ENCODE peak calls at places on chromosome 18, in nine cellular contexts. J, V, L, R, U, E, S, X and G are unnamed samples.

GRCh38 chr18:59419386-59419785 is 60.3 kb upstream of the LMAN1 start:
- DNase-seq in J (no peak), V (no peak), L (no peak), R (peak; percentile 87), U (peak; percentile 71), E (no peak), S (no peak), X (no peak), G (no peak)

GRCh38 chr18:10437837-10438236 is 16.6 kb upstream of the APCDD1 start:
- DNase-seq in J (no peak), V (no peak), L (no peak), R (no peak), U (no peak), E (no peak), S (no peak), X (no peak), G (no peak)

GRCh38 chr18:63924551-63924950 is 16.8 kb downstream of the SERPINB10 start:
- DNase-seq in J (no peak), V (no peak), L (no peak), R (peak; percentile 31), U (peak; percentile 20), E (no peak), S (no peak), X (no peak), G (no peak)

GRCh38 chr18:28494151-28494550 is 317.2 kb upstream of the CDH2 start:
- DNase-seq in J (no peak), V (no peak), L (no peak), R (peak; percentile 67), U (peak; percentile 4), E (no peak), S (no peak), X (no peak), G (no peak)

GRCh38 chr18:63578357-63578958 is 8.7 kb upstream of the SERPINB13 start:
- DNase-seq in J (no peak), V (no peak), L (no peak), R (peak; percentile 56), U (peak; percentile 36), E (no peak), S (peak; percentile 28), X (no peak), G (peak; percentile 61)

GRCh38 chr18:13885009-13885408 is 30.3 kb downstream of the MC2R start:
- DNase-seq in J (no peak), V (no peak), L (no peak), R (no peak), U (no peak), E (no peak), S (no peak), X (no peak), G (no peak)

GRCh38 chr18:36905560-36905959 is 76.6 kb downstream of the KIAA1328 start:
- DNase-seq in J (no peak), V (no peak), L (no peak), R (no peak), U (no peak), E (no peak), S (no peak), X (no peak), G (no peak)

GRCh38 chr18:6683112-6683876 is 46.2 kb upstream of the ARHGAP28 start:
- DNase-seq in J (no peak), V (no peak), L (no peak), R (no peak), U (no peak), E (no peak), S (no peak), X (no peak), G (peak; percentile 77)

GRCh38 chr18:2570772-2571199 is 519 bp downstream of the METTL4 start:
- DNase-seq in J (peak; percentile 40), V (peak; percentile 58), L (peak; percentile 48), R (peak; percentile 82), U (peak; percentile 64), E (peak; percentile 69), S (peak; percentile 72), X (peak; percentile 75), G (peak; percentile 84)

GRCh38 chr18:2571200-2572143 is at the start of the genes METTL4 and NDC80:
- DNase-seq in J (peak; percentile 25), V (peak; percentile 82), L (peak; percentile 57), R (peak; percentile 93), U (peak; percentile 86), E (peak; percentile 88), S (peak; percentile 81), X (peak; percentile 90), G (peak; percentile 88)

GRCh38 chr18:2568605-2569004 is 2.7 kb downstream of the METTL4 start:
- DNase-seq in J (no peak), V (no peak), L (no peak), R (no peak), U (no peak), E (no peak), S (no peak), X (no peak), G (no peak)

GRCh38 chr18:2568129-2568528 is 3.2 kb downstream of the METTL4 start:
- DNase-seq in J (no peak), V (no peak), L (no peak), R (no peak), U (no peak), E (no peak), S (no peak), X (no peak), G (no peak)

GRCh38 chr18:2569338-2570207 is 1.7 kb downstream of the METTL4 start:
- DNase-seq in J (no peak), V (no peak), L (no peak), R (no peak), U (no peak), E (no peak), S (no peak), X (no peak), G (no peak)
- H3K4me3 ChIP-seq in J (peak overlapping the region; percentile 84), V (peak overlapping the region; percentile 17), L (no peak overlapping the region), R (no peak overlapping the region), U (peak overlapping the region; percentile 3), E (peak overlapping the region; percentile 97), S (no peak overlapping the region), X (no peak overlapping the region), G (no peak overlapping the region)

GRCh38 chr18:70287731-70288130 is 1.1 kb upstream of the SOCS6 start:
- DNase-seq in J (no peak), V (no peak), L (no peak), R (no peak), U (no peak), E (no peak), S (no peak), X (no peak), G (no peak)

GRCh38 chr18:70288851-70289328 is at the start of gene SOCS6:
- DNase-seq in J (no peak), V (peak; percentile 63), L (peak; percentile 21), R (peak; percentile 82), U (peak; percentile 66), E (peak; percentile 70), S (peak; percentile 31), X (peak; percentile 83), G (peak; percentile 54)

GRCh38 chr18:70288171-70288850 is 534 bp upstream of the SOCS6 start:
- DNase-seq in J (no peak), V (no peak), L (no peak), R (peak; percentile 39), U (peak; percentile 39), E (no peak), S (peak; percentile 29), X (peak; percentile 58), G (peak; percentile 50)

GRCh38 chr18:70289351-70290330 is 796 bp downstream of the SOCS6 start:
- DNase-seq in J (no peak), V (peak; percentile 62), L (no peak), R (peak; percentile 42), U (peak; percentile 31), E (peak; percentile 41), S (no peak), X (peak; percentile 59), G (peak; percentile 46)

DNA sequence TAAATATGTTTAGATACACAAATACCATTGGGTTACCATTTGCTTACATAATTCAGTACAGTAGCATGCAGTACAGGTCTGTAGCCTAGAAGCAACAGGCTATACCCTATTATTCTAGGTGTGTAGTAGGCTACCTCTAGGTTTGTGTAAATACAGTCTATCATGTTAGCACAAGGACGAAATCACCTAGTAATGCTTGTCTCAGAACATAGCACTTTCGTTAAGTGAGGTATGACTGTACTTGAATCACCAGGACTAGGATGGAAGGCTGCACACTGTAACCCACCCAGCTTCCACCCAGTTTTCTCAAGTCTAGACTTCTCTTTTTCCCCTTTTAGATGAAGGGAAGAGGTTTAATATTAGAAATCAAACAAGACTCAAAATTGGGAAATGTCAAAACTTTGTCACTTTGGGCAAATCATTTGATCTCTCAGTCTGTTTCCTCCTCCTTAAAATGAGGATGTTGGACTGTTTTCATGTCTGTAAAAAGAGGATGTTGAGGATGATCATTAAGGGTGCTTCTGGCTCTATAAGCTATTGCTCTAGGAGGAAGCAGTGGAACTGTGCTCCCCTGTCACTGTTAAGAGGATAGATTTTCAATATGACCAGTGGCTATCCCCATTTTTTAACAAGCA is 3.8 kb upstream of the SOCS6 start:
- DNase-seq in J (no peak), V (no peak), L (no peak), R (no peak), U (no peak), E (no peak), S (no peak), X (no peak), G (no peak)
- H3K36me3 ChIP-seq in J (no peaks in the 10 kb centered on the region), V (no peaks in the 10 kb centered on the region), L (no peaks in the 10 kb centered on the region), R (no peaks in the 10 kb centered on the region), U (no peaks in the 10 kb centered on the region), E (no peaks in the 10 kb centered on the region), S (no peaks in the 10 kb centered on the region), X (no peaks in the 10 kb centered on the region), G (no peaks in the 10 kb centered on the region)

GRCh38 chr18:74499633-74500032 is 3.5 kb downstream of the CNDP2 start:
- DNase-seq in J (no peak), V (peak; percentile 55), L (peak; percentile 73), R (peak; percentile 29), U (no peak), E (peak; percentile 16), S (no peak), X (peak; percentile 90), G (no peak)

GRCh38 chr18:74497778-74498177 is 1.6 kb downstream of the CNDP2 start:
- DNase-seq in J (no peak), V (no peak), L (no peak), R (no peak), U (no peak), E (no peak), S (no peak), X (no peak), G (no peak)

GRCh38 chr18:74497308-74497640 is 1.1 kb downstream of the CNDP2 start:
- DNase-seq in J (no peak), V (no peak), L (no peak), R (no peak), U (no peak), E (no peak), S (no peak), X (no peak), G (no peak)

GRCh38 chr18:74496508-74497307 is 545 bp downstream of the CNDP2 start:
- DNase-seq in J (no peak), V (no peak), L (no peak), R (peak; percentile 65), U (peak; percentile 42), E (no peak), S (peak; percentile 41), X (peak; percentile 73), G (peak; percentile 57)

GRCh38 chr18:74498712-74499629 is 2.8 kb downstream of the CNDP2 start:
- DNase-seq in J (no peak), V (peak; percentile 78), L (no peak), R (no peak), U (no peak), E (no peak), S (no peak), X (peak; percentile 81), G (no peak)
- H3K4me3 ChIP-seq in J (peak overlapping the region; percentile 45), V (peak overlapping the region; percentile 72), L (no peak overlapping the region), R (no peak overlapping the region), U (no peak overlapping the region), E (no peak overlapping the region), S (no peak overlapping the region), X (no peak overlapping the region), G (no peak overlapping the region)

GRCh38 chr18:22946841-22947240 is 13.7 kb downstream of the RBBP8 start:
- DNase-seq in J (no peak), V (no peak), L (no peak), R (no peak), U (peak; percentile 16), E (no peak), S (no peak), X (no peak), G (no peak)

GRCh38 chr18:22943847-22944246 is 10.7 kb downstream of the RBBP8 start:
- DNase-seq in J (no peak), V (no peak), L (no peak), R (no peak), U (no peak), E (no peak), S (no peak), X (no peak), G (no peak)

GRCh38 chr18:22951823-22952222 is 18.7 kb downstream of the RBBP8 start:
- DNase-seq in J (no peak), V (no peak), L (no peak), R (no peak), U (no peak), E (no peak), S (no peak), X (no peak), G (no peak)

GRCh38 chr18:22946217-22946616 is 13.1 kb downstream of the RBBP8 start:
- DNase-seq in J (no peak), V (no peak), L (no peak), R (no peak), U (no peak), E (no peak), S (no peak), X (no peak), G (no peak)
- H3K36me3 ChIP-seq in J (no peaks in the 10 kb centered on the region), V (no peaks in the 10 kb centered on the region), L (peaks cover 16% of the 10 kb centered on the region), R (peaks cover 35% of the 10 kb centered on the region), U (peaks cover 1% of the 10 kb centered on the region), E (peaks cover 39% of the 10 kb centered on the region), S (no peaks in the 10 kb centered on the region), X (no peaks in the 10 kb centered on the region), G (no peaks in the 10 kb centered on the region)